ENCODE peak calls at places on chromosomes 11 and 22, in nine cellular contexts. K is hypothalamus, B is renal cortical epithelial cell, R is astrocyte of the cerebellum, Z is NCI-H146, D is T-cell, J is EL, O is AG10803, W is left ventricle myocardium inferior. Q is an unnamed sample.

GRCh38 chr11:7448126-7448525 is 37.2 kb upstream of the OLFML1 start:
- DNase-seq in K (no peak), B (no peak), R (no peak), Z (no peak), D (no peak), J (no peak), O (no peak), W (no peak), Q (no peak)

GRCh38 chr11:70496591-70497535 is 98.5 kb downstream of the CTTN start:
- DNase-seq in K (no peak), B (no peak), R (no peak), Z (no peak), D (no peak), J (no peak), O (no peak), W (peak), Q (no peak)

GRCh38 chr11:15557831-15558230 is 443.1 kb downstream of the INSC start:
- DNase-seq in K (no peak), B (no peak), R (no peak), Z (no peak), D (no peak), J (no peak), O (no peak), W (no peak), Q (no peak)

GRCh38 chr11:36177837-36178236 is 111.4 kb downstream of the COMMD9 start:
- DNase-seq in K (no peak), B (no peak), R (peak), Z (no peak), D (no peak), J (no peak), O (no peak), W (no peak), Q (no peak)

GRCh38 chr22:16717699-16718558 is 107.3 kb downstream of the XKR3 start:
- DNase-seq in K (no peak), B (peak), R (no peak), Z (no peak), D (no peak), J (no peak), O (no peak), W (no peak), Q (no peak)

GRCh38 chr11:1153951-1154487 is 3.7 kb upstream of the MUC5AC start:
- DNase-seq in K (no peak), B (peak), R (peak), Z (no peak), D (no peak), J (peak), O (peak), W (no peak), Q (peak)

GRCh38 chr11:27028653-27029052 is 12.0 kb upstream of the BBOX1 start:
- DNase-seq in K (no peak), B (no peak), R (no peak), Z (no peak), D (no peak), J (no peak), O (peak), W (no peak), Q (no peak)

GRCh38 chr11:59106363-59107336 is at the start of gene FAM111B:
- DNase-seq in K (peak), B (peak), R (peak), Z (peak), D (peak), J (peak), O (peak), W (peak), Q (peak)

GRCh38 chr11:118295834-118296454 is 8.6 kb upstream of the CD3E start:
- DNase-seq in K (no peak), B (peak), R (no peak), Z (no peak), D (no peak), J (peak), O (peak), W (no peak), Q (peak)

GRCh38 chr11:61999141-61999975 is 31.9 kb upstream of the FTH1 start:
- DNase-seq in K (no peak), B (peak), R (no peak), Z (no peak), D (no peak), J (no peak), O (peak), W (no peak), Q (peak)

GRCh38 chr11:47130541-47130940 is 46.1 kb downstream of the ARFGAP2 start:
- DNase-seq in K (no peak), B (no peak), R (no peak), Z (peak), D (no peak), J (no peak), O (no peak), W (no peak), Q (no peak)

GRCh38 chr11:115712296-115712695 is 208.1 kb upstream of the CADM1 start:
- DNase-seq in K (no peak), B (no peak), R (no peak), Z (no peak), D (no peak), J (no peak), O (no peak), W (no peak), Q (peak)

GRCh38 chr11:60367009-60367408 is 11.3 kb upstream of the MS4A7 start:
- DNase-seq in K (no peak), B (peak), R (no peak), Z (no peak), D (no peak), J (no peak), O (no peak), W (no peak), Q (no peak)

GRCh38 chr11:46345131-46345597 is 2.1 kb upstream of the DGKZ start:
- DNase-seq in K (peak), B (no peak), R (no peak), Z (peak), D (no peak), J (no peak), O (no peak), W (peak), Q (peak)

GRCh38 chr11:77124488-77124887 is 3.6 kb upstream of the MYO7A start:
- DNase-seq in K (no peak), B (no peak), R (no peak), Z (no peak), D (no peak), J (no peak), O (no peak), W (no peak), Q (no peak)

GRCh38 chr11:6353367-6353987 is 33.2 kb upstream of the CAVIN3 start:
- DNase-seq in K (no peak), B (peak), R (peak), Z (peak), D (peak), J (peak), O (peak), W (peak), Q (peak)

GRCh38 chr11:126855536-126855935 is 145.0 kb downstream of the KIRREL3 start:
- DNase-seq in K (no peak), B (no peak), R (no peak), Z (no peak), D (no peak), J (no peak), O (no peak), W (no peak), Q (no peak)

GRCh38 chr11:62778441-62778840 is 7.2 kb downstream of the TAF6L start:
- DNase-seq in K (no peak), B (no peak), R (no peak), Z (no peak), D (no peak), J (no peak), O (no peak), W (no peak), Q (no peak)

GRCh38 chr11:35174666-35175065 is 35.7 kb downstream of the CD44 start:
- DNase-seq in K (no peak), B (peak), R (peak), Z (no peak), D (no peak), J (peak), O (peak), W (no peak), Q (no peak)

GRCh38 chr11:115476463-115477286 is 27.5 kb downstream of the CADM1 start:
- DNase-seq in K (no peak), B (no peak), R (no peak), Z (peak), D (no peak), J (no peak), O (no peak), W (no peak), Q (no peak)

GRCh38 chr11:82315093-82315492 is 418.6 kb downstream of the FAM181B start:
- DNase-seq in K (no peak), B (peak), R (no peak), Z (peak), D (no peak), J (no peak), O (no peak), W (no peak), Q (peak)

GRCh38 chr11:130383363-130384168 is 44.8 kb downstream of the ADAMTS8 start:
- DNase-seq in K (no peak), B (peak), R (peak), Z (no peak), D (no peak), J (peak), O (peak), W (no peak), Q (peak)

GRCh38 chr11:35953081-35953480 is 9.2 kb downstream of the LDLRAD3 start:
- DNase-seq in K (peak), B (no peak), R (no peak), Z (no peak), D (no peak), J (no peak), O (no peak), W (no peak), Q (no peak)

GRCh38 chr11:76588455-76589325 is 81.9 kb downstream of the LRRC32 start:
- DNase-seq in K (no peak), B (no peak), R (no peak), Z (no peak), D (no peak), J (no peak), O (no peak), W (peak), Q (peak)

GRCh38 chr11:68012843-68013610 is 2.9 kb downstream of the ALDH3B1 start:
- DNase-seq in K (peak), B (peak), R (peak), Z (no peak), D (no peak), J (peak), O (peak), W (no peak), Q (peak)

GRCh38 chr11:70574725-70575347 is 176.5 kb downstream of the CTTN start:
- DNase-seq in K (no peak), B (no peak), R (no peak), Z (no peak), D (no peak), J (no peak), O (no peak), W (no peak), Q (no peak)

GRCh38 chr11:6992457-6993431 is 27.4 kb downstream of the ZNF214 start:
- DNase-seq in K (no peak), B (peak), R (peak), Z (no peak), D (no peak), J (peak), O (peak), W (no peak), Q (peak)

GRCh38 chr11:75342966-75343870 is 8.2 kb downstream of the ARRB1 start:
- DNase-seq in K (no peak), B (peak), R (no peak), Z (peak), D (no peak), J (no peak), O (no peak), W (no peak), Q (no peak)

Q was measured in mammary epithelial cell.